ENCODE peak calls at places on chromosomes 4 and X, in six cellular contexts. A, W, P, Z, X and M are unnamed samples.

GRCh38 chr4:40211224-40212185 is 14.7 kb downstream of the RHOH start:
- DNase-seq in A (no peak), Z (no peak), W (no peak), P (no peak), X (no peak), M (no peak)

GRCh38 chrX:98077440-98077839 is 1193.7 kb downstream of the RPA4 start:
- DNase-seq in P (no peak), Z (no peak), X (no peak), W (no peak), A (no peak), M (no peak)

GRCh38 chr4:138192113-138192512 is 50.0 kb downstream of the SLC7A11 start:
- DNase-seq in W (peak; percentile 32), Z (no peak), P (no peak), X (no peak), A (no peak), M (no peak)

GRCh38 chrX:131675596-131676194 is 131.8 kb downstream of the OR13H1 start:
- DNase-seq in P (peak; percentile 27), A (peak; percentile 1), Z (no peak), X (no peak), W (peak; percentile 56), M (no peak)

GRCh38 chr4:75512336-75513211 is 1.6 kb downstream of the RCHY1 start:
- DNase-seq in Z (no peak), A (peak; percentile 67), W (no peak), X (peak; percentile 3), P (no peak), M (no peak)

GRCh38 chr4:113646456-113646809 is 115.1 kb downstream of the CAMK2D start:
- DNase-seq in Z (peak; percentile 46), X (no peak), A (no peak), W (peak; percentile 73), P (no peak), M (no peak)

GRCh38 chr4:159594576-159594975 is 491.7 kb downstream of the RAPGEF2 start:
- DNase-seq in P (no peak), W (peak; percentile 6), Z (no peak), X (no peak), A (no peak), M (no peak)

GRCh38 chr4:138178566-138178965 is 63.6 kb downstream of the SLC7A11 start:
- DNase-seq in Z (no peak), W (no peak), X (no peak), A (peak; percentile 43), P (no peak), M (no peak)

GRCh38 chrX:6026484-6026883 is 202.2 kb downstream of the NLGN4X start:
- DNase-seq in Z (no peak), P (no peak), W (peak; percentile 27), A (no peak), X (no peak), M (no peak)

GRCh38 chr4:5967783-5968182 is 50.4 kb downstream of the C4orf50 start:
- DNase-seq in Z (no peak), X (no peak), P (no peak), W (peak; percentile 42), A (no peak), M (no peak)

GRCh38 chr4:11622961-11623725 is 194.4 kb upstream of the HS3ST1 start:
- DNase-seq in A (no peak), W (no peak), X (no peak), Z (no peak), P (no peak), M (no peak)

GRCh38 chrX:40145670-40146470 is 48.1 kb upstream of the BCOR start:
- DNase-seq in X (no peak), A (no peak), Z (no peak), W (no peak), P (no peak), M (no peak)
- H3K27me3 ChIP-seq in X (no peaks in the 10 kb centered on the region), A (peaks cover 51% of the 10 kb centered on the region), Z (peaks cover 41% of the 10 kb centered on the region), W (peaks cover 63% of the 10 kb centered on the region), P (no peaks in the 10 kb centered on the region), M (peaks cover 44% of the 10 kb centered on the region)

GRCh38 chrX:70476934-70477733 is 32.5 kb downstream of the DLG3 start:
- DNase-seq in X (no peak), Z (peak; percentile 36), P (no peak), A (peak; percentile 68), W (peak; percentile 59), M (no peak)
- H3K4me1 ChIP-seq in X (no peaks in the 10 kb centered on the region), Z (peaks cover 27% of the 10 kb centered on the region), P (no peaks in the 10 kb centered on the region), A (peaks cover 47% of the 10 kb centered on the region), W (peaks cover 80% of the 10 kb centered on the region), M (no peaks in the 10 kb centered on the region)

DNA sequence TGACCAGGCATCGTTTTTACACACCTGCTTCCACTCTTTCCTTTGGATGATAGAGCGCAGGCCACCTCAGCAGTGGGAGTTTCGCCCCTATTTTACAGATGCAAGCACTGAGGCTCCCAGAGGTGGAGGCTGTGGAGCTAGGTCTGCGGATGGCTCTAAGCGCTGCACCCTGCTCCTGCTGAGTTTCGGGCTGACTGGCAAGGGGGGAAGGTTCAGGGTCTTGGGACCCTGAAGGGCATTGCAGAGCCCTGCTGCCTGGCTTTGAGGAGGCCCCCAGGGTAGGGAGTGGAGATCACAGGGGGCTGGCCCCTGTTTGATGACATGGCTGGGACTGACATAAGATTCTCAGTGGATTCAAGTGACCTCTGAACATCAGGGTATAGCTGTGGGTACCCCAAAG is 62.8 kb upstream of the NKX1-1 start:
- DNase-seq in W (no peak), P (no peak), X (no peak), A (no peak), Z (no peak), M (no peak)
- H3K27me3 ChIP-seq in W (peaks cover 5% of the 10 kb centered on the region), P (no peaks in the 10 kb centered on the region), X (no peaks in the 10 kb centered on the region), A (peaks cover 33% of the 10 kb centered on the region), Z (no peaks in the 10 kb centered on the region), M (peaks cover 41% of the 10 kb centered on the region)

GRCh38 chrX:38639730-38640129 is 78.4 kb downstream of the TSPAN7 start:
- DNase-seq in W (no peak), P (no peak), Z (no peak), A (no peak), X (no peak), M (no peak)
- H3K4me1 ChIP-seq in W (no peaks in the 10 kb centered on the region), P (no peaks in the 10 kb centered on the region), Z (no peaks in the 10 kb centered on the region), A (peaks cover 7% of the 10 kb centered on the region), X (no peaks in the 10 kb centered on the region), M (no peaks in the 10 kb centered on the region)

GRCh38 chr4:187103351-187103750 is 379.7 kb upstream of the FAT1 start:
- DNase-seq in Z (no peak), P (no peak), X (no peak), A (no peak), W (no peak), M (no peak)

GRCh38 chr4:187098429-187098828 is 374.8 kb upstream of the FAT1 start:
- DNase-seq in Z (no peak), X (no peak), A (no peak), P (no peak), W (no peak), M (no peak)
- H3K27me3 ChIP-seq in Z (no peaks in the 10 kb centered on the region), X (no peaks in the 10 kb centered on the region), A (no peaks in the 10 kb centered on the region), P (no peaks in the 10 kb centered on the region), W (no peaks in the 10 kb centered on the region), M (no peaks in the 10 kb centered on the region)